ENCODE peak calls at places on chromosomes 4 and X, in four cellular contexts. One of them, this sample, is unnamed.

GRCh38 chr4:128068927-128069326 is 7.8 kb downstream of the LARP1B start:
- DNase-seq in AG20443: peak; percentile 12
- DNase-seq in activated CD8-positive, alpha-beta memory T cell treated with anti-CD3 and anti-CD28 coated beads for 48 hours: no peak
- DNase-seq in HCT116: peak; percentile 48
- DNase-seq in this sample: no peak

GRCh38 chr4:164440196-164440595 is 313.7 kb upstream of the SMIM31 start:
- DNase-seq in activated CD8-positive, alpha-beta memory T cell treated with anti-CD3 and anti-CD28 coated beads for 48 hours: no peak
- DNase-seq in AG20443: no peak
- DNase-seq in HCT116: no peak
- DNase-seq in this sample: no peak

GRCh38 chrX:151359931-151360871 is 36.8 kb upstream of the VMA21 start:
- DNase-seq in AG20443: peak; percentile 64
- DNase-seq in activated CD8-positive, alpha-beta memory T cell treated with anti-CD3 and anti-CD28 coated beads for 48 hours: peak; percentile 22
- DNase-seq in HCT116: no peak
- DNase-seq in this sample: no peak

GRCh38 chr4:153115322-153116100 is 88.7 kb upstream of the TRIM2 start:
- DNase-seq in HCT116: peak; percentile 46
- DNase-seq in AG20443: peak; percentile 66
- DNase-seq in activated CD8-positive, alpha-beta memory T cell treated with anti-CD3 and anti-CD28 coated beads for 48 hours: no peak
- DNase-seq in this sample: peak; percentile 79

GRCh38 chr4:138297743-138298405 is 55.7 kb upstream of the SLC7A11 start:
- DNase-seq in activated CD8-positive, alpha-beta memory T cell treated with anti-CD3 and anti-CD28 coated beads for 48 hours: no peak
- DNase-seq in AG20443: no peak
- DNase-seq in HCT116: no peak
- DNase-seq in this sample: no peak

GRCh38 chr4:53902786-53903185 is 161.6 kb downstream of the CHIC2 start:
- DNase-seq in activated CD8-positive, alpha-beta memory T cell treated with anti-CD3 and anti-CD28 coated beads for 48 hours: no peak
- DNase-seq in AG20443: no peak
- DNase-seq in HCT116: no peak
- DNase-seq in this sample: no peak

GRCh38 chr4:5887011-5887360 is 5.9 kb downstream of the CRMP1 start:
- DNase-seq in HCT116: no peak
- DNase-seq in AG20443: no peak
- DNase-seq in activated CD8-positive, alpha-beta memory T cell treated with anti-CD3 and anti-CD28 coated beads for 48 hours: no peak
- DNase-seq in this sample: no peak

GRCh38 chrX:155071694-155072215 is 447 bp downstream of the BRCC3 start:
- DNase-seq in AG20443: no peak
- DNase-seq in activated CD8-positive, alpha-beta memory T cell treated with anti-CD3 and anti-CD28 coated beads for 48 hours: no peak
- DNase-seq in HCT116: no peak
- DNase-seq in this sample: no peak

GRCh38 chr4:88284378-88285234 is at the start of gene PPM1K:
- DNase-seq in AG20443: peak; percentile 99
- DNase-seq in HCT116: peak; percentile 94
- DNase-seq in activated CD8-positive, alpha-beta memory T cell treated with anti-CD3 and anti-CD28 coated beads for 48 hours: peak; percentile 91
- DNase-seq in this sample: peak; percentile 93

GRCh38 chrX:151697537-151697936 is 2.3 kb downstream of the PRRG3 start:
- DNase-seq in activated CD8-positive, alpha-beta memory T cell treated with anti-CD3 and anti-CD28 coated beads for 48 hours: no peak
- DNase-seq in HCT116: no peak
- DNase-seq in AG20443: peak; percentile 86
- DNase-seq in this sample: no peak

GRCh38 chr4:139815646-139816601 is 150.3 kb downstream of the MGST2 start:
- DNase-seq in HCT116: no peak
- DNase-seq in activated CD8-positive, alpha-beta memory T cell treated with anti-CD3 and anti-CD28 coated beads for 48 hours: no peak
- DNase-seq in AG20443: peak; percentile 81
- DNase-seq in this sample: no peak

This sample was measured in GM12878.